ENCODE peak calls at places on chromosomes 3 and 15, in seven cellular contexts. One of them, this sample, is unnamed. For H3K27me3, the result is how much of the 10 kb centered on the place peaks cover.

GRCh38 chr15:69138963-69139362 is 21.5 kb upstream of the GLCE start:
- DNase-seq in GM23338: peak
- DNase-seq in adrenal gland: no peak
- DNase-seq in mammary epithelial cell: no peak
- DNase-seq in naive thymus-derived CD4-positive, alpha-beta T cell: no peak
- DNase-seq in stomach: no peak
- DNase-seq in CD4-positive, alpha-beta T cell: no peak
- DNase-seq in this sample: no peak

GRCh38 chr3:129402616-129403015 is 25.8 kb downstream of the EFCAB12 start:
- DNase-seq in adrenal gland: no peak
- DNase-seq in CD4-positive, alpha-beta T cell: no peak
- DNase-seq in mammary epithelial cell: no peak
- DNase-seq in GM23338: no peak
- DNase-seq in stomach: no peak
- DNase-seq in naive thymus-derived CD4-positive, alpha-beta T cell: no peak
- DNase-seq in this sample: no peak

GRCh38 chr3:62601238-62601856 is 228.0 kb upstream of the FEZF2 start:
- DNase-seq in stomach: no peak
- DNase-seq in mammary epithelial cell: peak
- DNase-seq in naive thymus-derived CD4-positive, alpha-beta T cell: no peak
- DNase-seq in CD4-positive, alpha-beta T cell: no peak
- DNase-seq in GM23338: no peak
- DNase-seq in adrenal gland: no peak
- DNase-seq in this sample: no peak

GRCh38 chr3:45795882-45796765 is at the start of gene SLC6A20:
- DNase-seq in naive thymus-derived CD4-positive, alpha-beta T cell: peak
- DNase-seq in CD4-positive, alpha-beta T cell: no peak
- DNase-seq in adrenal gland: no peak
- DNase-seq in mammary epithelial cell: no peak
- DNase-seq in stomach: peak
- DNase-seq in GM23338: peak
- DNase-seq in this sample: no peak

GRCh38 chr15:62362144-62362543 is 197.1 kb upstream of the C2CD4B start:
- DNase-seq in adrenal gland: no peak
- DNase-seq in CD4-positive, alpha-beta T cell: no peak
- DNase-seq in stomach: no peak
- DNase-seq in mammary epithelial cell: no peak
- DNase-seq in GM23338: no peak
- DNase-seq in naive thymus-derived CD4-positive, alpha-beta T cell: no peak
- DNase-seq in this sample: no peak

GRCh38 chr15:70318996-70319465 is 221.3 kb upstream of the TLE3 start:
- DNase-seq in stomach: no peak
- DNase-seq in adrenal gland: no peak
- DNase-seq in GM23338: no peak
- DNase-seq in CD4-positive, alpha-beta T cell: no peak
- DNase-seq in mammary epithelial cell: peak
- DNase-seq in naive thymus-derived CD4-positive, alpha-beta T cell: no peak
- DNase-seq in this sample: no peak

GRCh38 chr3:8937064-8938020 is 25.9 kb downstream of the RAD18 start:
- DNase-seq in naive thymus-derived CD4-positive, alpha-beta T cell: no peak
- DNase-seq in GM23338: no peak
- DNase-seq in mammary epithelial cell: peak
- DNase-seq in CD4-positive, alpha-beta T cell: no peak
- DNase-seq in stomach: no peak
- DNase-seq in adrenal gland: no peak
- DNase-seq in this sample: no peak

GRCh38 chr3:36394176-36394575 is 13.9 kb downstream of the STAC start:
- DNase-seq in adrenal gland: no peak
- DNase-seq in GM23338: no peak
- DNase-seq in mammary epithelial cell: peak
- DNase-seq in naive thymus-derived CD4-positive, alpha-beta T cell: no peak
- DNase-seq in CD4-positive, alpha-beta T cell: no peak
- DNase-seq in stomach: no peak
- DNase-seq in this sample: no peak

GRCh38 chr3:103393395-103394186 is 958.8 kb downstream of the ZPLD1 start:
- DNase-seq in naive thymus-derived CD4-positive, alpha-beta T cell: no peak
- DNase-seq in stomach: no peak
- DNase-seq in GM23338: no peak
- DNase-seq in adrenal gland: no peak
- DNase-seq in mammary epithelial cell: no peak
- DNase-seq in CD4-positive, alpha-beta T cell: no peak
- DNase-seq in this sample: no peak

GRCh38 chr3:105806361-105806760 is 62.5 kb downstream of the CBLB start:
- DNase-seq in naive thymus-derived CD4-positive, alpha-beta T cell: no peak
- DNase-seq in CD4-positive, alpha-beta T cell: no peak
- DNase-seq in GM23338: no peak
- DNase-seq in stomach: no peak
- DNase-seq in mammary epithelial cell: peak
- DNase-seq in adrenal gland: no peak
- DNase-seq in this sample: no peak

GRCh38 chr15:52078876-52079700 is 33.5 kb downstream of the BCL2L10 start:
- DNase-seq in mammary epithelial cell: no peak
- DNase-seq in GM23338: peak
- DNase-seq in adrenal gland: peak
- DNase-seq in naive thymus-derived CD4-positive, alpha-beta T cell: peak
- DNase-seq in CD4-positive, alpha-beta T cell: peak
- DNase-seq in stomach: peak
- DNase-seq in this sample: peak

GRCh38 chr3:139117883-139118760 is 73.4 kb upstream of the PRR23C start:
- DNase-seq in GM23338: no peak
- DNase-seq in stomach: no peak
- DNase-seq in mammary epithelial cell: no peak
- DNase-seq in naive thymus-derived CD4-positive, alpha-beta T cell: no peak
- DNase-seq in adrenal gland: no peak
- DNase-seq in CD4-positive, alpha-beta T cell: no peak
- DNase-seq in this sample: peak

GRCh38 chr3:14806641-14807263 is 12.0 kb upstream of the FGD5 start:
- DNase-seq in naive thymus-derived CD4-positive, alpha-beta T cell: no peak
- DNase-seq in CD4-positive, alpha-beta T cell: no peak
- DNase-seq in mammary epithelial cell: peak
- DNase-seq in adrenal gland: no peak
- DNase-seq in stomach: no peak
- DNase-seq in GM23338: no peak
- DNase-seq in this sample: no peak

GRCh38 chr3:197749601-197750395 is at the start of gene FYTTD1:
- DNase-seq in CD4-positive, alpha-beta T cell: peak
- DNase-seq in mammary epithelial cell: peak
- DNase-seq in GM23338: peak
- DNase-seq in naive thymus-derived CD4-positive, alpha-beta T cell: peak
- DNase-seq in stomach: peak
- DNase-seq in adrenal gland: peak
- DNase-seq in this sample: peak

GRCh38 chr15:31402511-31403056 is 75.9 kb downstream of the KLF13 start:
- DNase-seq in stomach: no peak
- DNase-seq in mammary epithelial cell: no peak
- DNase-seq in CD4-positive, alpha-beta T cell: no peak
- DNase-seq in naive thymus-derived CD4-positive, alpha-beta T cell: no peak
- DNase-seq in adrenal gland: peak
- DNase-seq in GM23338: no peak
- DNase-seq in this sample: no peak

GRCh38 chr15:68542771-68543544 is 35.8 kb upstream of the CORO2B start:
- DNase-seq in GM23338: no peak
- DNase-seq in mammary epithelial cell: peak
- DNase-seq in naive thymus-derived CD4-positive, alpha-beta T cell: no peak
- DNase-seq in CD4-positive, alpha-beta T cell: no peak
- DNase-seq in adrenal gland: peak
- DNase-seq in stomach: no peak
- DNase-seq in this sample: peak

GRCh38 chr15:43410572-43411214 is 39.8 kb downstream of the TUBGCP4 start:
- DNase-seq in GM23338: peak
- DNase-seq in stomach: no peak
- DNase-seq in mammary epithelial cell: peak
- DNase-seq in adrenal gland: no peak
- DNase-seq in naive thymus-derived CD4-positive, alpha-beta T cell: no peak
- DNase-seq in CD4-positive, alpha-beta T cell: no peak
- DNase-seq in this sample: no peak

GRCh38 chr15:59994855-59995557 is 9.1 kb upstream of the FOXB1 start:
- DNase-seq in CD4-positive, alpha-beta T cell: no peak
- DNase-seq in mammary epithelial cell: no peak
- DNase-seq in naive thymus-derived CD4-positive, alpha-beta T cell: no peak
- DNase-seq in GM23338: peak
- DNase-seq in stomach: no peak
- DNase-seq in adrenal gland: no peak
- DNase-seq in this sample: no peak

GRCh38 chr15:59993041-59993750 is 10.9 kb upstream of the FOXB1 start:
- DNase-seq in GM23338: peak
- DNase-seq in CD4-positive, alpha-beta T cell: no peak
- DNase-seq in mammary epithelial cell: no peak
- DNase-seq in adrenal gland: no peak
- DNase-seq in stomach: no peak
- DNase-seq in naive thymus-derived CD4-positive, alpha-beta T cell: no peak
- DNase-seq in this sample: no peak

GRCh38 chr15:59995568-59996349 is 8.4 kb upstream of the FOXB1 start:
- DNase-seq in naive thymus-derived CD4-positive, alpha-beta T cell: no peak
- DNase-seq in CD4-positive, alpha-beta T cell: no peak
- DNase-seq in mammary epithelial cell: no peak
- DNase-seq in adrenal gland: no peak
- DNase-seq in GM23338: peak
- DNase-seq in stomach: no peak
- DNase-seq in this sample: no peak

GRCh38 chr15:59991919-59992318 is 12.2 kb upstream of the FOXB1 start:
- DNase-seq in stomach: no peak
- DNase-seq in mammary epithelial cell: no peak
- DNase-seq in GM23338: no peak
- DNase-seq in naive thymus-derived CD4-positive, alpha-beta T cell: no peak
- DNase-seq in adrenal gland: no peak
- DNase-seq in CD4-positive, alpha-beta T cell: no peak
- DNase-seq in this sample: no peak

GRCh38 chr15:59993950-59994401 is 10.1 kb upstream of the FOXB1 start:
- DNase-seq in GM23338: peak
- DNase-seq in adrenal gland: no peak
- DNase-seq in naive thymus-derived CD4-positive, alpha-beta T cell: no peak
- DNase-seq in stomach: no peak
- DNase-seq in CD4-positive, alpha-beta T cell: no peak
- DNase-seq in mammary epithelial cell: no peak
- DNase-seq in this sample: no peak
- H3K27me3 ChIP-seq in GM23338: under half
- H3K27me3 ChIP-seq in adrenal gland: half or more
- H3K27me3 ChIP-seq in naive thymus-derived CD4-positive, alpha-beta T cell: half or more
- H3K27me3 ChIP-seq in stomach: half or more
- H3K27me3 ChIP-seq in CD4-positive, alpha-beta T cell: half or more
- H3K27me3 ChIP-seq in mammary epithelial cell: half or more
- H3K27me3 ChIP-seq in this sample: under half

GRCh38 chr3:50609743-50610085 is 1.9 kb downstream of the CISH start:
- DNase-seq in mammary epithelial cell: no peak
- DNase-seq in naive thymus-derived CD4-positive, alpha-beta T cell: no peak
- DNase-seq in CD4-positive, alpha-beta T cell: no peak
- DNase-seq in GM23338: no peak
- DNase-seq in adrenal gland: no peak
- DNase-seq in stomach: no peak
- DNase-seq in this sample: no peak
- H3K27me3 ChIP-seq in mammary epithelial cell: under half
- H3K27me3 ChIP-seq in naive thymus-derived CD4-positive, alpha-beta T cell: under half
- H3K27me3 ChIP-seq in CD4-positive, alpha-beta T cell: under half
- H3K27me3 ChIP-seq in GM23338: under half
- H3K27me3 ChIP-seq in adrenal gland: under half
- H3K27me3 ChIP-seq in stomach: under half
- H3K27me3 ChIP-seq in this sample: under half

GRCh38 chr15:72170691-72171090 is 26.9 kb downstream of the GRAMD2A start:
- DNase-seq in mammary epithelial cell: no peak
- DNase-seq in GM23338: no peak
- DNase-seq in stomach: no peak
- DNase-seq in adrenal gland: no peak
- DNase-seq in CD4-positive, alpha-beta T cell: no peak
- DNase-seq in naive thymus-derived CD4-positive, alpha-beta T cell: no peak
- DNase-seq in this sample: no peak
- H3K27me3 ChIP-seq in mammary epithelial cell: under half
- H3K27me3 ChIP-seq in GM23338: under half
- H3K27me3 ChIP-seq in stomach: under half
- H3K27me3 ChIP-seq in adrenal gland: under half
- H3K27me3 ChIP-seq in CD4-positive, alpha-beta T cell: under half
- H3K27me3 ChIP-seq in naive thymus-derived CD4-positive, alpha-beta T cell: under half
- H3K27me3 ChIP-seq in this sample: under half

DNA sequence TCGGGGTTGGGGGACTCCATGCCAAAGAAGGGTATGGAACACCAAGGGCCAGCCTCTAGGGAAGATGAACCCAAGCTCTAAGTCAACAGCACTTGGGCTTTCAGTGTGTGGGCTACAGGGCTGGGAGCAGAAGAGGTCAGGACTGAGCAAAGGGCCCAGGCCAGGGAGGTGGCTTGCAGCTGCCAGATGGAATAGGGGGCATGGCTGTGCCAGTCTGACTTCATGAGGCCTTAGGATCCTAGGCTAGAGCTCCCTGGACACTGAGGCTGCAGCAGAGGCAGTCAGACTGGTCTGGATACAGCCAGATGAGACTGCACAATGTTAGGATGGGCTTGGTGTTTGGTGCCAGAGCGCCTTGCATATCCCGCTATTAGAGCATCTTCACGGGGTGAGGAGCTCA is 3.8 kb downstream of the RASGRF1 start:
- DNase-seq in adrenal gland: no peak
- DNase-seq in mammary epithelial cell: no peak
- DNase-seq in stomach: peak
- DNase-seq in GM23338: no peak
- DNase-seq in naive thymus-derived CD4-positive, alpha-beta T cell: no peak
- DNase-seq in CD4-positive, alpha-beta T cell: no peak
- DNase-seq in this sample: no peak
- H3K27me3 ChIP-seq in adrenal gland: under half
- H3K27me3 ChIP-seq in mammary epithelial cell: under half
- H3K27me3 ChIP-seq in stomach: half or more
- H3K27me3 ChIP-seq in GM23338: half or more
- H3K27me3 ChIP-seq in naive thymus-derived CD4-positive, alpha-beta T cell: under half
- H3K27me3 ChIP-seq in CD4-positive, alpha-beta T cell: under half
- H3K27me3 ChIP-seq in this sample: under half

This sample was measured in lung.